ENCODE peak calls at places on chromosomes 7 and 10, in ten cellular contexts. L, N, X, A, O, S, Q, V, P and W are unnamed samples.

GRCh38 chr7:156650042-156650441 is 9.5 kb downstream of the RNF32 start:
- DNase-seq in L (no peak), N (no peak), X (peak), A (no peak), O (peak), S (no peak), Q (no peak), V (no peak), P (no peak), W (no peak)

GRCh38 chr7:15057272-15057671 is 154.7 kb upstream of the DGKB start:
- DNase-seq in L (no peak), N (no peak), X (peak), A (no peak), O (peak), S (no peak), Q (no peak), V (no peak), P (no peak), W (no peak)

GRCh38 chr7:36299223-36299760 is 90.4 kb upstream of the ANLN start:
- DNase-seq in L (no peak), N (no peak), X (no peak), A (no peak), O (no peak), S (no peak), Q (no peak), V (no peak), P (no peak), W (no peak)

GRCh38 chr7:157568071-157568784 is 231.4 kb downstream of the DNAJB6 start:
- DNase-seq in L (no peak), N (no peak), X (no peak), A (no peak), O (no peak), S (no peak), Q (no peak), V (no peak), P (no peak), W (no peak)

GRCh38 chr7:30171753-30172447 is 37.1 kb downstream of the MTURN start:
- DNase-seq in L (no peak), N (no peak), X (no peak), A (no peak), O (no peak), S (no peak), Q (no peak), V (no peak), P (peak), W (no peak)

GRCh38 chr10:84829121-84829520 is 500.7 kb downstream of the CCSER2 start:
- DNase-seq in L (no peak), N (no peak), X (no peak), A (no peak), O (no peak), S (no peak), Q (no peak), V (no peak), P (no peak), W (no peak)

GRCh38 chr7:53768191-53768590 is 732.8 kb downstream of the POM121L12 start:
- DNase-seq in L (no peak), N (no peak), X (no peak), A (no peak), O (no peak), S (no peak), Q (no peak), V (no peak), P (no peak), W (no peak)

GRCh38 chr7:95433129-95433528 is 1.7 kb downstream of the PON2 start:
- DNase-seq in L (no peak), N (no peak), X (no peak), A (no peak), O (no peak), S (no peak), Q (no peak), V (no peak), P (no peak), W (no peak)

GRCh38 chr7:13989138-13989943 is at the start of gene ETV1:
- DNase-seq in L (peak), N (peak), X (peak), A (no peak), O (peak), S (peak), Q (peak), V (no peak), P (peak), W (peak)

GRCh38 chr10:9608592-9608991 is 1409.1 kb upstream of the CELF2 start:
- DNase-seq in L (no peak), N (no peak), X (no peak), A (peak), O (no peak), S (no peak), Q (no peak), V (no peak), P (peak), W (no peak)
- TF ChIP-seq CTCF in L (peak), N (no peak), X (peak), A (peak), O (no peak), S (no peak), Q (peak), V (peak), P (peak), W (peak)

GRCh38 chr7:107661865-107662379 is 1.3 kb downstream of the SLC26A4 start:
- DNase-seq in L (no peak), N (no peak), X (no peak), A (no peak), O (no peak), S (no peak), Q (no peak), V (no peak), P (no peak), W (no peak)
- TF ChIP-seq CTCF in L (no peak), N (no peak), X (no peak), A (no peak), O (no peak), S (no peak), Q (no peak), V (no peak), P (no peak), W (no peak)

GRCh38 chr10:69043931-69044531 is 43.9 kb upstream of the SRGN start:
- DNase-seq in L (no peak), N (no peak), X (no peak), A (no peak), O (no peak), S (no peak), Q (no peak), V (no peak), P (no peak), W (no peak)
- TF ChIP-seq CTCF in L (no peak), N (no peak), X (no peak), A (no peak), O (no peak), S (no peak), Q (no peak), V (no peak), P (no peak), W (no peak)

GRCh38 chr7:89246196-89246595 is 450.7 kb upstream of the TEX47 start:
- DNase-seq in L (no peak), N (no peak), X (no peak), A (no peak), O (no peak), S (no peak), Q (no peak), V (no peak), P (no peak), W (no peak)

DNA sequence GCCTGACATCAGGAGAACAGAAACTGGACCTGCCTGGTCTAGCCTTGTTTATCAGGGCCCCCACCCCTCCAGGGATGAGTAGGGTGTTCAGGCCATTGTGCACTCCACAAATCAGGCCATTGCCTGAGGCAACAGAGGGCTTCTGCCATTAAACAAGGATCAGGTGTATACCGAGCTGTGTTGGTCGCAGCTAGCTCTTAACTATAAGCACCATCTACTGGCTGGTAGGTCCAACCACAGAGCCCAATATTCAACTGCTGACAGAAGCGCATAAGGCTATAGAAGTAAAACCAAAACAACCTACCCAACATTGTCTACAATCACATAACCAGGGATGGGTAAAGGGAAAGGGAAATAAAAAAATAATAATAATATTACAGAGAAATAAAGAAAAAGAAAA is 451.7 kb upstream of the TEX47 start:
- DNase-seq in L (no peak), N (no peak), X (no peak), A (no peak), O (no peak), S (no peak), Q (no peak), V (no peak), P (no peak), W (no peak)
- TF ChIP-seq CTCF in L (no peak), N (no peak), X (no peak), A (no peak), O (no peak), S (no peak), Q (no peak), V (no peak), P (no peak), W (no peak)

GRCh38 chr7:155279787-155280445 is 17.8 kb upstream of the INSIG1 start:
- DNase-seq in L (no peak), N (no peak), X (no peak), A (no peak), O (no peak), S (peak), Q (no peak), V (no peak), P (no peak), W (no peak)
- TF ChIP-seq CTCF in L (no peak), N (no peak), X (no peak), A (no peak), O (no peak), S (no peak), Q (no peak), V (no peak), P (no peak), W (no peak)

DNA sequence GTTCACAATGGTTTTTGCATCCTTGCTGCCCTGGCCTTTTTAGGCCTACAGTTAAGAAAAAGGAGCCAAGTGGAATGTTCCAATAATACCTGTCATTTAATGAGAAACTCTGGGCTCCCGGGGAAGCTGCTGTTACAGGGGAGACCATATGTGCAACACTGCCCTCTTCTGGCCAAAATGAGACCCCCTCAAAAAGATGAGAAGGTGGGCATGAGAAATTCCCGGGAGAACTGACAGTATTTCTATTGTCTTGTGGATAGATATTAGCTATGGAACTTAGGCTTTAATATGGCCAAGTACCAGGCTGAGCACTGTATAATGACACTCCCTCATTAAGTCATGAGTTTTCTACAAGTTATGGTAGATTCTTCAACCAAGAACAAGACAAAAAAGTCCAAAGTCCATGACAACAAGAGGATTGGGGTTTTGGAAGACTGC is 99.4 kb downstream of the CCDC3 start:
- DNase-seq in L (peak), N (no peak), X (peak), A (peak), O (peak), S (no peak), Q (peak), V (no peak), P (peak), W (no peak)
- TF ChIP-seq CTCF in L (peak), N (no peak), X (peak), A (peak), O (peak), S (peak), Q (peak), V (peak), P (peak), W (peak)

GRCh38 chr7:140645166-140645565 is 4.6 kb upstream of the DENND2A start:
- DNase-seq in L (no peak), N (no peak), X (no peak), A (no peak), O (peak), S (peak), Q (no peak), V (no peak), P (peak), W (no peak)
- TF ChIP-seq CTCF in L (peak), N (no peak), X (peak), A (peak), O (peak), S (no peak), Q (peak), V (peak), P (peak), W (no peak)

GRCh38 chr7:7718461-7718860 is at the start of gene RPA3:
- DNase-seq in L (no peak), N (no peak), X (no peak), A (no peak), O (no peak), S (no peak), Q (no peak), V (no peak), P (no peak), W (no peak)
- TF ChIP-seq CTCF in L (no peak), N (no peak), X (no peak), A (no peak), O (no peak), S (no peak), Q (no peak), V (no peak), P (no peak), W (no peak)

GRCh38 chr10:19412531-19412930 is 363.9 kb downstream of the MALRD1 start:
- DNase-seq in L (no peak), N (no peak), X (peak), A (peak), O (peak), S (no peak), Q (no peak), V (no peak), P (peak), W (no peak)
- TF ChIP-seq CTCF in L (peak), N (no peak), X (peak), A (peak), O (peak), S (peak), Q (peak), V (peak), P (peak), W (no peak)